ENCODE peak calls at places on chromosomes 5 and 9, in four cellular contexts. One of them, this sample, is unnamed.

GRCh38 chr9:134868751-134869553 is 11.7 kb upstream of the FCN2 start:
- DNase-seq in transverse colon: no peak
- DNase-seq in adipocyte: no peak
- DNase-seq in thyroid gland: no peak
- DNase-seq in this sample: no peak

GRCh38 chr5:139131062-139131856 is 66.9 kb downstream of the SIL1 start:
- DNase-seq in adipocyte: no peak
- DNase-seq in transverse colon: peak; percentile 9
- DNase-seq in thyroid gland: peak; percentile 88
- DNase-seq in this sample: peak; percentile 79

GRCh38 chr9:124297553-124297905 is 39.8 kb downstream of the NEK6 start:
- DNase-seq in adipocyte: peak; percentile 96
- DNase-seq in thyroid gland: peak; percentile 94
- DNase-seq in transverse colon: peak; percentile 36
- DNase-seq in this sample: peak; percentile 97

GRCh38 chr9:137791947-137792346 is 85.6 kb upstream of the CACNA1B start:
- DNase-seq in thyroid gland: no peak
- DNase-seq in transverse colon: no peak
- DNase-seq in adipocyte: no peak
- DNase-seq in this sample: no peak

GRCh38 chr5:102715405-102715804 is 39.7 kb upstream of the PAM start:
- DNase-seq in transverse colon: no peak
- DNase-seq in adipocyte: peak; percentile 80
- DNase-seq in thyroid gland: no peak
- DNase-seq in this sample: no peak

GRCh38 chr5:158695595-158696330 is 404.0 kb downstream of the EBF1 start:
- DNase-seq in adipocyte: peak; percentile 83
- DNase-seq in thyroid gland: peak; percentile 68
- DNase-seq in transverse colon: peak; percentile 72
- DNase-seq in this sample: peak; percentile 89

GRCh38 chr5:177603631-177604030 is 3.7 kb downstream of the B4GALT7 start:
- DNase-seq in thyroid gland: no peak
- DNase-seq in transverse colon: no peak
- DNase-seq in adipocyte: no peak
- DNase-seq in this sample: peak; percentile 44

GRCh38 chr9:137621131-137621757 is 2.4 kb downstream of the EHMT1 start:
- DNase-seq in adipocyte: peak; percentile 51
- DNase-seq in thyroid gland: no peak
- DNase-seq in transverse colon: no peak
- DNase-seq in this sample: peak; percentile 69

GRCh38 chr9:33884856-33885701 is 68.1 kb downstream of the UBE2R2 start:
- DNase-seq in adipocyte: peak; percentile 50
- DNase-seq in thyroid gland: peak; percentile 61
- DNase-seq in transverse colon: peak; percentile 26
- DNase-seq in this sample: peak; percentile 17

GRCh38 chr5:169347786-169348185 is 46.8 kb upstream of the SLIT3 start:
- DNase-seq in transverse colon: no peak
- DNase-seq in adipocyte: no peak
- DNase-seq in thyroid gland: no peak
- DNase-seq in this sample: no peak

GRCh38 chr9:14346301-14346721 is 32.4 kb upstream of the NFIB start:
- DNase-seq in adipocyte: no peak
- DNase-seq in thyroid gland: peak; percentile 34
- DNase-seq in transverse colon: no peak
- DNase-seq in this sample: no peak

GRCh38 chr9:79572891-79573696 is 1.3 kb downstream of the TLE4 start:
- DNase-seq in transverse colon: peak; percentile 53
- DNase-seq in adipocyte: peak; percentile 69
- DNase-seq in thyroid gland: peak; percentile 35
- DNase-seq in this sample: peak; percentile 91

GRCh38 chr9:18516514-18516913 is 42.6 kb downstream of the ADAMTSL1 start:
- DNase-seq in thyroid gland: no peak
- DNase-seq in adipocyte: no peak
- DNase-seq in transverse colon: no peak
- DNase-seq in this sample: no peak
- H3K4me1 ChIP-seq in thyroid gland: no peaks in the 10 kb centered on the region
- H3K4me1 ChIP-seq in adipocyte: peaks cover 24% of the 10 kb centered on the region
- H3K4me1 ChIP-seq in transverse colon: no peaks in the 10 kb centered on the region
- H3K4me1 ChIP-seq in this sample: peaks cover 24% of the 10 kb centered on the region

GRCh38 chr9:109307380-109308240 is 13.2 kb downstream of the EPB41L4B start:
- DNase-seq in thyroid gland: no peak
- DNase-seq in adipocyte: no peak
- DNase-seq in transverse colon: peak; percentile 90
- DNase-seq in this sample: no peak
- H3K4me1 ChIP-seq in thyroid gland: peaks cover 46% of the 10 kb centered on the region
- H3K4me1 ChIP-seq in adipocyte: peaks cover 5% of the 10 kb centered on the region
- H3K4me1 ChIP-seq in transverse colon: peaks cover 41% of the 10 kb centered on the region
- H3K4me1 ChIP-seq in this sample: peaks cover 25% of the 10 kb centered on the region

DNA sequence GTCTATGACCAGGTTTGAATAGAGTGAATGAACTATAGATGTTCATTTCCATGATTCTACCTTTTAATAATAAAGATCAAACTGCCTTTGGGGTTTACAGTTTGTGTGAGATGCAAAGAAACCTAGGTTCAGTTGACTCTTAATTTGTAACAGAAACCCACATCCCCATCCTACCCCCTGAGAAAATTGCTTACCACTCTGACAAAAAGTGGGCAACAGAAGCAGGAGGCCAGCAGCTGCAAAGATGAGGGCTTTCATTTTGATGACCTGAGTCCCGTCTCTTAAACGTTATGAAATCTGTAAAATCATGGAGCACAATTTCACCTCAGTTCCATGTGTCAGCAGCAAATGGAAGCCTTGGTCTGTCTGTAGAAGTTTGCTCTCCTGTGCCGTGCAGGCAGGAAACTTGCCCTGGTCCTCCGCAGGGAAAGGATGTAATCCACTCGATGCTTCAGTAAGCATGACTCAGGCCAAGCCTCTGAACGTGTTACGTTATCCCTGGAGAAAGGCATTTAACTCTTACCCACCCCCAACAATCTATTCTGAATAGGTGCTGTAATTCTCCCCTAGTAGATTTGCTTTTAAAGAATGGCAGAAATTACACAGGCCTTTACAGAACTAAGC is at the start of gene F2RL2:
- DNase-seq in adipocyte: peak; percentile 93
- DNase-seq in thyroid gland: peak; percentile 65
- DNase-seq in transverse colon: no peak
- DNase-seq in this sample: no peak
- H3K4me1 ChIP-seq in adipocyte: peaks cover 4% of the 10 kb centered on the region
- H3K4me1 ChIP-seq in thyroid gland: no peaks in the 10 kb centered on the region
- H3K4me1 ChIP-seq in transverse colon: no peaks in the 10 kb centered on the region
- H3K4me1 ChIP-seq in this sample: peaks cover 19% of the 10 kb centered on the region

DNA sequence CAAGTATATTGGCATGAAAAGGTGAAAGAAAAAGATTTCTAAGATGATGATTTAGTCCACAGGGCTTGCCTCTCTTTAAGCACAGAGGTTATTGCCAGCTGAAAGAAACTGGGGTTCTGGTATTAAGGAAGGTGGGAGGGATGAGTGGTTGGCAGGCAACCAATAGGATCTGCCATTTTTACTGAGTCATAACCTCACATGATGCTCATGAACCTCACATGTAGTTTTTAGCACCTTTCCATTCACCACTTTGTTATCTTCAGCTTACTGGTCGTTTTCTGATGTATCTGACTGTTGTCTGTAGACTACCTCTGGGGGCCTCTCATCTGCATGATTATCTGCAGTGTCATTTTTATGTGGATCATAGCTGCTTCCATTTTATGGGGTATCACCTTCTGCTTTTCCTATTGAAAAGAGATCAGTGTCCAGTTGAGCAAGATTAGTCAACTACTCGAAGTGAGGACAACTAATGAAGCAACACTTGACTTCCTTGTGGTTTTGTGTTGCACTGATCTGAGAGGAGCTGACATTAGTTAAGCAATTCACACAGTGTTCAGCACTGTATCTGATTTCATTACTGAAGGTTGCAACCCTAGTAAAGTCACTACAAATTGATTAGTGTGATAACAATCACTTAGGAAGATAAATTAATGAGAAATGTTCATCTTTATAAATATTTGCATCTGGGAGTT is 186.3 kb downstream of the SGCD start:
- DNase-seq in transverse colon: no peak
- DNase-seq in thyroid gland: no peak
- DNase-seq in adipocyte: peak; percentile 7
- DNase-seq in this sample: peak; percentile 0
- H3K4me1 ChIP-seq in transverse colon: no peaks in the 10 kb centered on the region
- H3K4me1 ChIP-seq in thyroid gland: no peaks in the 10 kb centered on the region
- H3K4me1 ChIP-seq in adipocyte: peaks cover 4% of the 10 kb centered on the region
- H3K4me1 ChIP-seq in this sample: no peaks in the 10 kb centered on the region

GRCh38 chr9:34983209-34983608 is 6.3 kb upstream of the DNAJB5 start:
- DNase-seq in transverse colon: no peak
- DNase-seq in adipocyte: no peak
- DNase-seq in thyroid gland: no peak
- DNase-seq in this sample: no peak
- H3K4me1 ChIP-seq in transverse colon: no peaks in the 10 kb centered on the region
- H3K4me1 ChIP-seq in adipocyte: no peaks in the 10 kb centered on the region
- H3K4me1 ChIP-seq in thyroid gland: no peaks in the 10 kb centered on the region
- H3K4me1 ChIP-seq in this sample: no peaks in the 10 kb centered on the region

DNA sequence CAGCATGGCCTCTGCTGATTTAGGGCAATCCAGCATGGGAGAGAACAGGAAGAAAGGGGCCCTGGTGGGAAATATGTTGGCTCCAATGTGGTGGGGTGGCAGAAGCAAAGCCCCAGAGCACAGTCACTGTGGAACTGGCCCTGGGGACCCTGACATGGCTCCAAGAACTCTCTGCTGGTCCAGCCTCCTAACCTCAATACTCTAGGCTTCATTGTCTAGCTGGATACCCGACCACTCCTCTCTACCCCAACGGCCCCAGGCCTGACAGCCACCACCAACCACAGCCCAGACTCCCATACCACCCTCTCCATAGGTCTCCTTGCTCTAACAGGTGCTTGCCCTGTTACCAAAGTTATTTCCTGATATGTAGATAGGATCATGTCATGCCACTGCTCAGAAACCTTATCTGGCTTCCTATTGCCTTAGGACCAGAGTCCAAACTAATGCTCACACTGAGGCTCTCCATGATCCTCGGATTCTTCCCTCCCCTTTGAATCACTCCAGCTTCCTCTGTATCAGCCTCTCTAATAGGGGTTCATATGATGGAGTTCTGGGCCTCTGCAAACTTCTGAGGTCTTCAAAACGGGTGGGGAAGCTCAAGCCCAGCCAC is 12.9 kb downstream of the ACSL6 start:
- DNase-seq in transverse colon: no peak
- DNase-seq in adipocyte: no peak
- DNase-seq in thyroid gland: no peak
- DNase-seq in this sample: no peak
- H3K4me1 ChIP-seq in transverse colon: no peaks in the 10 kb centered on the region
- H3K4me1 ChIP-seq in adipocyte: peaks cover 6% of the 10 kb centered on the region
- H3K4me1 ChIP-seq in thyroid gland: no peaks in the 10 kb centered on the region
- H3K4me1 ChIP-seq in this sample: peaks cover 2% of the 10 kb centered on the region

DNA sequence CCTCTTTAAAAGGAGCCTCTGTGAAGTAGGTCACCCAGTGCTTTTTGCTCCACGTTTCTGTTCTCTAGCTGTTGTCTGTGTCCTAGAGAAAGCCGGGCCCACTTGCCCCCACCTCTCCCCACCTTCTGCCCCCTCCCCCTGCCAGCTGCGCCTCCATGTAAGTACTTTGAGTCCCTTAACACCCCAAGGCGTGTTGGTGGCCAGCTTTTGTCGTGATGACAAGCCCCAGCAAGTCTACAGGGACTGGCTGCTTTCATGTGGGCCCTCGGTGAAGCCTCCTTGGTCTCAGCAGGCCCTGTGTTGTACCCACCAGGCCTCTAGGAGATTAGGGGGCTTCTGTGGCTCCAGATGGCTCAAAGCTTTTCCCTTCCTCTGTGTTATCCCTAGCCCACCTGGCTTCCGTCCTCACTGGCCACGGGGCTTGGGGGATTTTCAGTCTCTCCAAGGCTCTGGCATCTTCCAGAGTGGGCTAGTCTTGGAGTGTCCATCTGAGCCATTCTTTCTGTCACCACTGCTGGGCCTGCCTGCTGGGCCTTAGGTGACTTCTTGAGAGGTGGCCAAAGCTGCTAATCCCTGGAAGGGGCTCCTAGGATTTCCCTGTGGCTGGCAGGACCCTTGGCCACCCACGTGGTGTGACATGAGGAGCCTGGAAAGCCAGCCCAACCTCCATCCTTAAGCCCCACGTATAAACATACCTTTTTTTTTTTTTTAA is 1.2 kb upstream of the NDST1 start:
- DNase-seq in transverse colon: no peak
- DNase-seq in adipocyte: no peak
- DNase-seq in thyroid gland: peak; percentile 54
- DNase-seq in this sample: no peak
- H3K4me1 ChIP-seq in transverse colon: peaks cover 85% of the 10 kb centered on the region
- H3K4me1 ChIP-seq in adipocyte: peaks cover 84% of the 10 kb centered on the region
- H3K4me1 ChIP-seq in thyroid gland: peaks cover 96% of the 10 kb centered on the region
- H3K4me1 ChIP-seq in this sample: peaks cover 79% of the 10 kb centered on the region

DNA sequence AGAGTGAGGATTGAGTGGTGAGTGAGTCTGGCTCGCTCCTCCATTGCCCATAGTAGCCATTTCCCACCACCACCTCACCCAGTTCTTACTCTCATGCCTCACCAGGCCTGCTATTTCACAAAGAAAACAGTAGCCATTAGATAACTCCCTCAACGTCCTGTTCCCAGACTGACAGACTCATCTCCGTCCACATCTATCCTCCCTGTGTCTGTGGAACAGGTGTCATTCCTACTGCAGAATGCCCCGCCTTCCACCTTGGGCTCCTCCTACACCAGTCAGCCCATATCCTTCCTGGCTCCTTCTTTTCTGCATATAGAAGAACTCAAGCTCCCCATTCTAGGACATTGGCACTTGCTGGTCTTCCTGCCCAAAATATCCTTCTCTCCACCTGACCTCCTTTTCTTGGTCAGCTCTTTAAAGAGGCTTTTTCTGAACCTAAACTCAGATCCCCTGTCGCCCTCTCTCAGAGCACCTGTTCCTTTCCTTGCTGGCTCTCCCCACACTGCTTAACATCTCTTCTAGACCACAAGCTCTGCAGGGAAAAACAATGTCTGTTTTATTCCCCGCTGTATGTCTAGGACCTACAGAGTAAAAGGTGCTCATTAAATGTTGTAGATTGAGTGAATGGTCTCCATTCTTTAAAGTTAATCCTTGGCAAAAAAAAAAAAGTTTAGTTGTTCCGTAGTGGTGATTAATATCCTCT is 3.2 kb downstream of the TNFAIP8 start:
- DNase-seq in transverse colon: no peak
- DNase-seq in thyroid gland: no peak
- DNase-seq in adipocyte: no peak
- DNase-seq in this sample: no peak
- H3K4me1 ChIP-seq in transverse colon: peaks cover 17% of the 10 kb centered on the region
- H3K4me1 ChIP-seq in thyroid gland: peaks cover 48% of the 10 kb centered on the region
- H3K4me1 ChIP-seq in adipocyte: peaks cover 44% of the 10 kb centered on the region
- H3K4me1 ChIP-seq in this sample: peaks cover 29% of the 10 kb centered on the region

GRCh38 chr5:175475248-175475647 is 3.1 kb upstream of the SFXN1 start:
- DNase-seq in thyroid gland: no peak
- DNase-seq in transverse colon: no peak
- DNase-seq in adipocyte: peak; percentile 38
- DNase-seq in this sample: peak; percentile 43

GRCh38 chr5:175477440-175477839 is 920 bp upstream of the SFXN1 start:
- DNase-seq in thyroid gland: no peak
- DNase-seq in transverse colon: no peak
- DNase-seq in adipocyte: no peak
- DNase-seq in this sample: no peak

GRCh38 chr5:175478008-175478383 is 364 bp upstream of the SFXN1 start:
- DNase-seq in transverse colon: no peak
- DNase-seq in adipocyte: no peak
- DNase-seq in thyroid gland: no peak
- DNase-seq in this sample: no peak

GRCh38 chr5:175479125-175479881 is 943 bp downstream of the SFXN1 start:
- DNase-seq in thyroid gland: no peak
- DNase-seq in transverse colon: peak; percentile 69
- DNase-seq in adipocyte: peak; percentile 10
- DNase-seq in this sample: peak; percentile 92

GRCh38 chr5:175478384-175479124 is at the start of gene SFXN1:
- DNase-seq in adipocyte: peak; percentile 90
- DNase-seq in thyroid gland: peak; percentile 67
- DNase-seq in transverse colon: peak; percentile 85
- DNase-seq in this sample: peak; percentile 99
- H3K4me1 ChIP-seq in adipocyte: peaks cover 16% of the 10 kb centered on the region
- H3K4me1 ChIP-seq in thyroid gland: peaks cover 7% of the 10 kb centered on the region
- H3K4me1 ChIP-seq in transverse colon: peaks cover 15% of the 10 kb centered on the region
- H3K4me1 ChIP-seq in this sample: peaks cover 12% of the 10 kb centered on the region